ENCODE peak calls at places on chromosome X, in five cellular contexts. Y, I, U, L and T are unnamed samples.

GRCh38 chrX:17769701-17770269 is 32.5 kb downstream of the SCML1 start:
- DNase-seq in Y (no peak), I (no peak), U (no peak), L (no peak), T (no peak)

GRCh38 chrX:81308086-81308852 is 106.4 kb downstream of the SH3BGRL start:
- DNase-seq in Y (no peak), I (no peak), U (no peak), L (no peak), T (no peak)

GRCh38 chrX:310621-311155 is 7.9 kb downstream of the GTPBP6 start:
- DNase-seq in Y (no peak), I (peak), U (no peak), L (no peak), T (peak)

GRCh38 chrX:144801786-144802185 is 445.5 kb upstream of the SPANXN1 start:
- DNase-seq in Y (no peak), I (no peak), U (no peak), L (no peak), T (no peak)

GRCh38 chrX:10952619-10953018 is 158.5 kb upstream of the HCCS start:
- DNase-seq in Y (no peak), I (no peak), U (no peak), L (no peak), T (no peak)

GRCh38 chrX:151359931-151360871 is 36.8 kb upstream of the VMA21 start:
- DNase-seq in Y (no peak), I (peak), U (peak), L (peak), T (peak)

GRCh38 chrX:44234116-44234515 is 109.4 kb downstream of the EFHC2 start:
- DNase-seq in Y (no peak), I (no peak), U (no peak), L (no peak), T (no peak)

GRCh38 chrX:8453619-8454018 is 11.0 kb upstream of the VCX3B start:
- DNase-seq in Y (no peak), I (no peak), U (no peak), L (no peak), T (no peak)

GRCh38 chrX:68163446-68163845 is 269.8 kb downstream of the OPHN1 start:
- DNase-seq in Y (no peak), I (no peak), U (no peak), L (no peak), T (no peak)

GRCh38 chrX:71917621-71918341 is 7.1 kb downstream of the NHSL2 start:
- DNase-seq in Y (no peak), I (no peak), U (no peak), L (no peak), T (no peak)

GRCh38 chrX:1361910-1362309 is 25.3 kb downstream of the IL3RA start:
- DNase-seq in Y (no peak), I (no peak), U (no peak), L (no peak), T (no peak)

GRCh38 chrX:40244116-40244515 is 146.4 kb upstream of the BCOR start:
- DNase-seq in Y (no peak), I (no peak), U (no peak), L (no peak), T (no peak)

GRCh38 chrX:39836802-39837420 is 260.8 kb downstream of the BCOR start:
- DNase-seq in Y (no peak), I (no peak), U (no peak), L (no peak), T (no peak)

GRCh38 chrX:69045616-69046345 is 119.5 kb downstream of the PJA1 start:
- DNase-seq in Y (no peak), I (no peak), U (no peak), L (no peak), T (no peak)

GRCh38 chrX:129793604-129794191 is 13.9 kb downstream of the SASH3 start:
- DNase-seq in Y (no peak), I (no peak), U (no peak), L (no peak), T (no peak)

GRCh38 chrX:54042609-54043010 is 1.7 kb downstream of the PHF8 start:
- DNase-seq in Y (peak), I (peak), U (peak), L (peak), T (peak)

GRCh38 chrX:9023293-9023692 is 10.6 kb downstream of the FAM9B start:
- DNase-seq in Y (no peak), I (no peak), U (no peak), L (no peak), T (no peak)

GRCh38 chrX:135596495-135596894 is 76.0 kb downstream of the INTS6L start:
- DNase-seq in Y (no peak), I (peak), U (peak), L (peak), T (peak)

GRCh38 chrX:30863969-30864368 is 25.1 kb downstream of the TAB3 start:
- DNase-seq in Y (no peak), I (no peak), U (no peak), L (no peak), T (peak)

GRCh38 chrX:140733766-140734342 is 24.3 kb downstream of the LINC00632 start:
- DNase-seq in Y (no peak), I (peak), U (no peak), L (peak), T (no peak)

GRCh38 chrX:114798902-114799301 is 215.0 kb downstream of the HTR2C start:
- DNase-seq in Y (no peak), I (no peak), U (no peak), L (no peak), T (no peak)

GRCh38 chrX:116232833-116233232 is 62.3 kb downstream of the AGTR2 start:
- DNase-seq in Y (no peak), I (no peak), U (no peak), L (no peak), T (no peak)

GRCh38 chrX:21166302-21166982 is 207.8 kb upstream of the CNKSR2 start:
- DNase-seq in Y (no peak), I (no peak), U (no peak), L (no peak), T (no peak)

GRCh38 chrX:104318330-104319009 is 63.7 kb upstream of the ESX1 start:
- DNase-seq in Y (no peak), I (no peak), U (no peak), L (no peak), T (no peak)

GRCh38 chrX:81259008-81259713 is 57.3 kb downstream of the SH3BGRL start:
- DNase-seq in Y (no peak), I (no peak), U (no peak), L (no peak), T (no peak)

GRCh38 chrX:149572743-149573142 is 14.5 kb downstream of the MAGEA9B start:
- DNase-seq in Y (no peak), I (no peak), U (no peak), L (no peak), T (no peak)